ENCODE peak calls at places on chromosomes 11 and 22, in four cellular contexts. T is NCI-H1105 treated with DMSO at 0.1 percent for 48 hours, W is EL, B is cardiac fibroblast. V is an unnamed sample.

GRCh38 chr11:35142481-35143207 is 3.7 kb downstream of the CD44 start:
- DNase-seq in T (no peak), W (peak), B (peak), V (peak)

GRCh38 chr11:118216621-118217526 is 7.9 kb downstream of the JAML start:
- DNase-seq in B (no peak), T (no peak), W (no peak), V (peak)

GRCh38 chr11:132408877-132409276 is 1038.5 kb downstream of the NTM start:
- DNase-seq in W (no peak), B (no peak), T (peak), V (no peak)

GRCh38 chr22:39246217-39246616 is 1.4 kb upstream of the PDGFB start:
- DNase-seq in B (no peak), W (no peak), T (no peak), V (no peak)

GRCh38 chr22:24230911-24231656 is 13.8 kb downstream of the GGT5 start:
- DNase-seq in T (no peak), W (no peak), B (peak), V (peak)

GRCh38 chr11:871472-871871 is 28.8 kb downstream of the TSPAN4 start:
- DNase-seq in B (no peak), T (no peak), W (no peak), V (no peak)

GRCh38 chr11:25615841-25616240 is 716.1 kb upstream of the ANO3 start:
- DNase-seq in W (no peak), B (no peak), T (no peak), V (no peak)

GRCh38 chr22:39308614-39309363 is 10.6 kb downstream of the RPL3 start:
- DNase-seq in W (peak), T (no peak), B (peak), V (peak)

GRCh38 chr22:23177197-23177596 is 3.1 kb upstream of the BCR start:
- DNase-seq in W (no peak), B (no peak), T (no peak), V (no peak)

GRCh38 chr11:67409261-67409666 is 5.4 kb downstream of the TBC1D10C start:
- DNase-seq in T (no peak), W (no peak), B (no peak), V (no peak)

GRCh38 chr22:46299101-46299500 is 2.4 kb downstream of the GTSE1 start:
- DNase-seq in W (no peak), T (no peak), B (no peak), V (no peak)

GRCh38 chr11:81449588-81450155 is 1284.0 kb downstream of the FAM181B start:
- DNase-seq in W (no peak), T (no peak), B (no peak), V (no peak)

GRCh38 chr22:30290679-30291333 is 1.5 kb upstream of the CASTOR1 start:
- DNase-seq in T (peak), W (peak), B (peak), V (peak)

GRCh38 chr22:35355744-35356420 is 25.0 kb upstream of the HMOX1 start:
- DNase-seq in B (peak), T (no peak), W (no peak), V (no peak)

GRCh38 chr11:45383229-45383628 is 97.1 kb upstream of the SYT13 start:
- DNase-seq in B (peak), T (no peak), W (peak), V (no peak)

GRCh38 chr11:115652501-115652900 is 148.3 kb upstream of the CADM1 start:
- DNase-seq in B (no peak), W (no peak), T (no peak), V (no peak)

GRCh38 chr11:32259641-32260081 is 168.8 kb downstream of the RCN1 start:
- DNase-seq in T (peak), W (peak), B (peak), V (no peak)

GRCh38 chr11:64590763-64591221 is at the start of gene SLC22A12:
- DNase-seq in B (no peak), W (no peak), T (no peak), V (no peak)

GRCh38 chr22:20226760-20227350 is 41.3 kb downstream of the RTN4R start:
- DNase-seq in T (no peak), B (no peak), W (no peak), V (no peak)

GRCh38 chr22:43448048-43448447 is 36.2 kb downstream of the MPPED1 start:
- DNase-seq in B (no peak), W (no peak), T (no peak), V (no peak)

GRCh38 chr11:33109242-33109641 is 52.0 kb downstream of the CSTF3 start:
- DNase-seq in B (no peak), T (no peak), W (no peak), V (no peak)

GRCh38 chr11:84837402-84838069 is 789.6 kb downstream of the DLG2 start:
- DNase-seq in W (no peak), B (no peak), T (no peak), V (no peak)

V was measured in dermis blood vessel endothelial cell.